ENCODE peak calls at places on chromosome 13, in five cellular contexts. S is H1, Y is GM12892, J is K562, D is HepG2. A is an unnamed sample.
A peak's percentile ranks its signal among the peaks of the same experiment; 100 is the strongest.

GRCh38 chr13:33940898-33941297 is 122.9 kb downstream of the RFC3 start:
- DNase-seq in S (no peak), D (no peak), Y (no peak), J (no peak), A (no peak)

GRCh38 chr13:66322193-66322592 is 907.9 kb downstream of the PCDH9 start:
- DNase-seq in S (no peak), D (no peak), J (no peak), Y (no peak), A (no peak)

GRCh38 chr13:67515895-67516294 is 285.8 kb upstream of the PCDH9 start:
- DNase-seq in S (no peak), Y (no peak), D (no peak), J (no peak), A (no peak)

GRCh38 chr13:84917252-84917878 is 881.9 kb downstream of the SLITRK6 start:
- DNase-seq in S (no peak), D (peak; percentile 8), J (no peak), Y (no peak), A (no peak)

GRCh38 chr13:109509154-109509905 is 277.1 kb downstream of the IRS2 start:
- DNase-seq in Y (no peak), D (no peak), S (no peak), J (no peak), A (no peak)

GRCh38 chr13:46168341-46168740 is 13.6 kb downstream of the LCP1 start:
- DNase-seq in J (no peak), Y (no peak), S (no peak), D (no peak), A (no peak)

GRCh38 chr13:89923731-89924130 is 1423.8 kb upstream of the MIR17HG start:
- DNase-seq in S (no peak), Y (no peak), J (no peak), D (no peak), A (no peak)

GRCh38 chr13:64278493-64278892 is 2862.8 kb upstream of the PCDH20 start:
- DNase-seq in J (no peak), D (no peak), Y (no peak), S (no peak), A (no peak)

GRCh38 chr13:29532136-29532535 is 63.4 kb downstream of the SLC7A1 start:
- DNase-seq in S (no peak), Y (no peak), J (no peak), D (no peak), A (no peak)

GRCh38 chr13:84362777-84363176 is 480.5 kb upstream of the SLITRK1 start:
- DNase-seq in D (no peak), J (no peak), Y (no peak), S (no peak), A (no peak)

GRCh38 chr13:40381935-40382764 is 284.3 kb downstream of the FOXO1 start:
- DNase-seq in D (no peak), J (no peak), S (no peak), Y (no peak), A (no peak)

GRCh38 chr13:43545317-43545874 is 241.4 kb downstream of the ENOX1 start:
- DNase-seq in D (no peak), S (no peak), Y (no peak), J (no peak), A (no peak)

GRCh38 chr13:42396501-42396900 is 124.5 kb downstream of the AKAP11 start:
- DNase-seq in D (no peak), J (no peak), S (no peak), Y (no peak), A (no peak)

GRCh38 chr13:94620286-94620896 is 18.7 kb downstream of the GPR180 start:
- DNase-seq in J (peak; percentile 35), Y (no peak), S (no peak), D (peak; percentile 39), A (no peak)

GRCh38 chr13:44163108-44163507 is 210.5 kb upstream of the SERP2 start:
- DNase-seq in J (no peak), D (no peak), Y (no peak), S (no peak), A (no peak)

GRCh38 chr13:91347212-91347995 is at the start of gene MIR17HG:
- DNase-seq in Y (peak; percentile 42), S (peak; percentile 63), J (peak; percentile 100), D (peak; percentile 84), A (peak; percentile 45)

GRCh38 chr13:38415233-38415632 is 65.6 kb downstream of the UFM1 start:
- DNase-seq in S (no peak), Y (peak; percentile 11), D (no peak), J (no peak), A (peak; percentile 29)

GRCh38 chr13:37163626-37164365 is 58.3 kb upstream of the CSNK1A1L start:
- DNase-seq in Y (no peak), J (no peak), D (no peak), S (no peak), A (no peak)

GRCh38 chr13:32426981-32427851 is 714 bp downstream of the N4BP2L1 start:
- DNase-seq in J (no peak), Y (peak; percentile 29), D (no peak), S (no peak), A (no peak)

GRCh38 chr13:46666727-46667456 is 113.9 kb downstream of the LRCH1 start:
- DNase-seq in J (no peak), S (peak; percentile 25), D (no peak), Y (no peak), A (no peak)

GRCh38 chr13:44734204-44734707 is 158.1 kb upstream of the TSC22D1 start:
- DNase-seq in J (no peak), D (no peak), Y (no peak), S (no peak), A (no peak)

GRCh38 chr13:48402325-48402962 is 10.5 kb downstream of the LPAR6 start:
- DNase-seq in Y (no peak), D (no peak), J (no peak), S (no peak), A (no peak)

GRCh38 chr13:113122571-113123225 is at the start of gene F10:
- DNase-seq in J (peak; percentile 64), D (peak; percentile 95), Y (no peak), S (no peak), A (no peak)
- TF ChIP-seq POLR2A in J (no peak), D (no peak), Y (no peak), S (no peak), A (no peak)

DNA sequence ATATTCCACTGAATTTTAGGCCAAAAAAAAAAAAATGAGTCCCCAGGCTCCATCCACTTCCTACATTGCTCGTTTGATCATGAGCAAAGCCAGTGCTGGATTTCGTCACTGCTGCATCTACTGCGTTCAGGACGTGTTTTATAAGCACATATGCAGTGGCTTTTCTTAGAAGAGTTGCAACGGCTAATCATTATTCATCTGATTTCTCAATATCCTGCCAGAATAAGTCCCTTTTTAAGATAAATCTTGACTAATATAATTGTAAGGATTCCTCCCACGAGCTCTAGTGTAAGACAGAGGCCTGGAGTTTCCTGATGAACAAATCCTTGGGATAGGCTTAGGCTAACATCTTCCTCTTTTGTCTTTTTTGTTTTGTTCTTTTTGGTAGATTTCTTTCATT is 19.5 kb downstream of the FAM124A start:
- DNase-seq in Y (no peak), D (no peak), S (no peak), J (no peak), A (no peak)
- TF ChIP-seq TAF1 in Y (no peak), D (no peak), S (no peak), J (no peak), A (no peak)

DNA sequence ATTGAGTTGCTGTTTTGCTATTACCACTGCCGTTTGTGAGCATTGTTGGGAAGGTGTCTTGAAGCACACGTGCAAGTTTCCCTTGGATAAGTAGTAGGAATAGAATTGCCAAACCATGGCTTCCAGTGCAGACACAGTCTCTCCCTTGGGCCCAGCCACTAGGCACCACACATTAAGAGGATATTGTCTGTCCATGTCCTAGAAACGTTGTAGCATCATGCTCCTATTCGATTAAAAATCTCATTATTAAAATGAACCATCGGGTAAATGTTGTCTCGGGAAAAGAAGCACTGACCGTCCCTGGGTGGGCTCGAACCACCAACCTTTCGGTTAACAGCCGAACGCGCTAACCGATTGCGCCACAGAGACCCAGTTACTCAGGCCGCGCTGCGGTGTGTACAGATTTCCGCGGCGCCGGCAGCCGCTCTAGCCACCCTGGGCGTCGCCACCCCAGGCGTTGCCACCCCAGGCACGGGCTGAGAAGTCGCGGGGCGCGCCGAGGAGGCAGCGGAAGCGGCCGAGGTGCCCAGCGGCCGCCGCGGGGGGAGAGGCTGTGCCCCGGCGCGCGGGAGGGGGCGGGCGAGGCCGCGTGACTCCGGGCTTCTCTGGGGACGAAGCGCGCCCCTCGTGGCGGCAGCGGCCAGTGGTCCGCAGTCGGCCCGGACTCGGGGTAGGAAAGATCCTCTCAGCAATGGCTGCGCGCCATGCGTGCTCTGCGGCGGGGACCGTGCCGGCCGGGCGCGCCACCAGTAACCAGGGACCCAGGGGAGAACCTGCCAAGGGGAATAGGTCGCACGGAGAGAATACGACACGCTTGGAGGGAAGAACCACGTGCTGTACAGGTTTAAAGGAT is 56.2 kb downstream of the USPL1 start:
- DNase-seq in D (peak; percentile 76), J (peak; percentile 87), Y (peak; percentile 86), S (peak; percentile 49), A (peak; percentile 84)
- TF ChIP-seq POLR2A in D (peak; percentile 52), J (peak; percentile 51), Y (peak; percentile 44), S (peak; percentile 52), A (peak; percentile 43)

GRCh38 chr13:26601669-26602068 is 44.2 kb downstream of the WASF3 start:
- DNase-seq in D (no peak), J (no peak), S (no peak), Y (no peak), A (no peak)
- TF ChIP-seq TAF1 in D (no peak), J (no peak), S (no peak), Y (no peak), A (no peak)

DNA sequence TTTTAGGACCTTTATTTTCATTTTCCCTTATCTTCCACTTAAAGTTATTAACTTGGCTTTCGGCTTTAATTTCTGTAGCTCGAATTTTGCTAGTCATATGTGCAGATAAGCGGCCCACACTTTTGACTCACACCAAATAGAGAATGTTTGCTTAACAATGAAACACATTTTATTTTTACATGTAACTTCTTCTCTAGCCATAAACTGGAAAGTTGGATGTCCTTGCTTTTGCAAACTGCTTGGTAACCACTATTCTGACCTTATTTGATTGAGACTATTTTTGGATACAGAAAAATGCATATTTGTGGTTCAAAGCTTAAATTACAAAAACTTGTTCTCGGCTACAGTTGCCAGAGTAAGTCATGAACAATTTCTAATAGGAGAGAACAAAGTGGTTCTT is 600.0 kb downstream of the KCTD12 start:
- DNase-seq in D (no peak), S (no peak), Y (no peak), J (no peak), A (no peak)
- TF ChIP-seq POLR2A in D (no peak), S (no peak), Y (no peak), J (no peak), A (no peak)

GRCh38 chr13:111130111-111130508 is 15.0 kb downstream of the ARHGEF7 start:
- DNase-seq in Y (no peak), J (no peak), S (no peak), D (no peak), A (no peak)

GRCh38 chr13:111131610-111132009 is 16.5 kb downstream of the ARHGEF7 start:
- DNase-seq in J (no peak), D (no peak), Y (no peak), S (no peak), A (no peak)

GRCh38 chr13:111129465-111130110 is 14.5 kb downstream of the ARHGEF7 start:
- DNase-seq in Y (peak; percentile 43), J (no peak), S (no peak), D (no peak), A (peak; percentile 48)

GRCh38 chr13:111132948-111133347 is 17.8 kb downstream of the ARHGEF7 start:
- DNase-seq in Y (no peak), S (no peak), J (no peak), D (no peak), A (no peak)

DNA sequence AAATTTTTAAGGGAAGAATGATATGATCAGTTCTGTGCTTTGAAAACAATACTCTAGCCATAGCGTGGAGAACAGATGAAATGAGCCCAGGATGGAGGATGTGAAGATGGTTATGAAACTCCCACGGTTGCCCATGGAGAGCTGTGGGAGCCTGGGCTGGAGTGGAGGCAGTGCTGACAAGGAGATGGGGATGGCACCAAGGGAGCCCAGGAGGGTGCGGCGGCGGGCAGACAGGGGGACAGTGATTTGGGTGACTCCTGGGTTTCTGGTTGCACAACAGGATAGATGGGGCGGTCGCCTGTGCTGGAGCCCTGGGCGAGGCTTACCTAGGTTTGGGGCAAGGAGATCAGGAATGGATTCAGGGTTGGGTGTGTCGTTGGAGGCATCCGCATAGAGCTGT is 15.9 kb downstream of the ARHGEF7 start:
- DNase-seq in Y (no peak), S (no peak), J (no peak), D (no peak), A (no peak)
- TF ChIP-seq TAF1 in Y (no peak), S (no peak), J (no peak), D (no peak), A (no peak)